ENCODE peak calls at places on chromosome 17, in five cellular contexts. E is mammary epithelial cell, F is H9, U is SK-N-SH, C is endothelial cell. G is an unnamed sample.

GRCh38 chr17:78781339-78782304 is at the start of gene CYTH1:
- DNase-seq in F (peak), E (peak), C (peak), U (peak), G (peak)

GRCh38 chr17:19646788-19647696 is 1.5 kb upstream of the ALDH3A2 start:
- DNase-seq in E (peak), U (no peak), C (no peak), F (peak), G (no peak)

GRCh38 chr17:67779098-67779672 is 46.1 kb upstream of the BPTF start:
- DNase-seq in E (peak), U (peak), F (peak), C (peak), G (peak)

GRCh38 chr17:40290629-40291296 is 3.1 kb downstream of the CDC6 start:
- DNase-seq in C (peak), E (peak), U (peak), F (no peak), G (no peak)

GRCh38 chr17:74332763-74333220 is 6.8 kb downstream of the KIF19 start:
- DNase-seq in C (no peak), F (no peak), E (no peak), U (no peak), G (peak)

GRCh38 chr17:19000531-19001011 is 4.0 kb downstream of the FAM83G start:
- DNase-seq in E (peak), U (peak), F (no peak), C (no peak), G (peak)

GRCh38 chr17:39662551-39663339 is 2.4 kb upstream of the TCAP start:
- DNase-seq in F (peak), C (no peak), U (no peak), E (no peak), G (no peak)

GRCh38 chr17:38444151-38444550 is 15.9 kb downstream of the ARHGAP23 start:
- DNase-seq in U (peak), C (peak), E (peak), F (peak), G (peak)

GRCh38 chr17:1561420-1562177 is 993 bp downstream of the PITPNA start:
- DNase-seq in C (peak), U (peak), E (peak), F (no peak), G (peak)

GRCh38 chr17:64223283-64223682 is 39.8 kb downstream of the TEX2 start:
- DNase-seq in F (no peak), E (no peak), C (no peak), U (no peak), G (no peak)

GRCh38 chr17:45388604-45389325 is 43.9 kb downstream of the ARHGAP27 start:
- DNase-seq in C (no peak), U (no peak), E (peak), F (no peak), G (no peak)

GRCh38 chr17:56099649-56100048 is 53.6 kb upstream of the ANKFN1 start:
- DNase-seq in U (no peak), F (no peak), C (no peak), E (no peak), G (no peak)

GRCh38 chr17:31678431-31678830 is 180.6 kb downstream of the COPRS start:
- DNase-seq in C (no peak), E (no peak), F (peak), U (no peak), G (no peak)

GRCh38 chr17:81871387-81872120 is 417 bp upstream of the ARHGDIA start:
- DNase-seq in C (peak), U (peak), E (peak), F (peak), G (peak)

GRCh38 chr17:82648761-82649474 is 674 bp upstream of the WDR45B start:
- DNase-seq in F (peak), E (no peak), U (peak), C (peak), G (peak)

GRCh38 chr17:7848131-7848579 is 6.7 kb upstream of the TMEM88 start:
- DNase-seq in F (no peak), C (no peak), U (no peak), E (no peak), G (no peak)

GRCh38 chr17:8117980-8118768 is at the start of gene ALOXE3:
- DNase-seq in U (peak), E (peak), F (peak), C (no peak), G (peak)

GRCh38 chr17:64081802-64082799 is 47.8 kb downstream of the ERN1 start:
- DNase-seq in F (no peak), E (peak), U (peak), C (peak), G (no peak)

GRCh38 chr17:74337834-74338500 is 11.9 kb downstream of the KIF19 start:
- DNase-seq in F (no peak), E (no peak), U (peak), C (no peak), G (peak)

GRCh38 chr17:36849871-36850348 is 87.4 kb upstream of the LHX1 start:
- DNase-seq in E (peak), C (peak), U (no peak), F (no peak), G (no peak)

GRCh38 chr17:70629902-70630301 is 460.6 kb downstream of the KCNJ2 start:
- DNase-seq in C (no peak), F (no peak), E (no peak), U (peak), G (no peak)
- TF ChIP-seq CTCF in C (no peak), F (no peak), E (no peak), U (peak), G (no peak)

GRCh38 chr17:17466511-17466910 is 10.3 kb upstream of the MED9 start:
- DNase-seq in F (no peak), C (no peak), E (no peak), U (no peak), G (no peak)
- TF ChIP-seq CTCF in F (no peak), C (no peak), E (no peak), U (no peak), G (no peak)

GRCh38 chr17:58325976-58326468 is 2.6 kb downstream of the TSPOAP1 start:
- DNase-seq in E (no peak), F (no peak), C (no peak), U (peak), G (peak)
- TF ChIP-seq CTCF in E (no peak), F (no peak), C (no peak), U (no peak), G (no peak)

DNA sequence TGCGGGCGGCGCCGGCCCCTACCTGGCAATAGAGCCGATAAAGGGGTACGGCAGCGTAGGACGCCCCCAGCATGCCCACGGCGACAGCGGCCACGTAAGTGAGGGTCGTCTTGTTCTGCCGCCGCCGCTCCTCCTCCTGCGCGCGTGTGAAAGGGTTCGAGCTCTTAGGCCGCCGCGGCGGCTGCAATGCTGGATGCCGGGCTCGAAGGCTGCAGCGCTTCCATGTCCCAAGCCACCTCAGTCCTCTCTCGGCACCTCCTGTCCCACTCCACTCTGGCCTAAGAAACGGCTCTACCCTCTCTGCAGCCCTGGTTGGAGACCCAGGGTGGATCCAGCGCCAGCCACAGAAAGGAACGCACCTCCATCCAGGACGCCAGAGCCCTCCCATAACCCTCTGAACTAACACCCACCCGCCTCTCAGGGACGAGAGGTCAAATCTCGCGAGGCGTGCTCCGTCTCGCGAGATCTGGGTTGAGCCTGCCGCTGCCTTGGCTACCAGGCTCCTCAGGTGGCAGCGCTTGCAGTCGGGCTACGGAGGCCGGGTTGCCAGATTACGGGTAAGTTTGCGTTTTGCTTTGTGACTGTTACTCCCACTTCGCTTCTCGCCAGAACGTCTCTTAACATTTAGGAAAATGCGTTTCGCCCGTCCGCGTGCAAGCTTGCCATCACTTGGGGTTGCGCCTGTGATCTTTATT is at the start of the genes COX11 and STXBP4:
- DNase-seq in F (peak), E (peak), U (peak), C (peak), G (peak)
- TF ChIP-seq CTCF in F (peak), E (no peak), U (peak), C (no peak), G (no peak)

DNA sequence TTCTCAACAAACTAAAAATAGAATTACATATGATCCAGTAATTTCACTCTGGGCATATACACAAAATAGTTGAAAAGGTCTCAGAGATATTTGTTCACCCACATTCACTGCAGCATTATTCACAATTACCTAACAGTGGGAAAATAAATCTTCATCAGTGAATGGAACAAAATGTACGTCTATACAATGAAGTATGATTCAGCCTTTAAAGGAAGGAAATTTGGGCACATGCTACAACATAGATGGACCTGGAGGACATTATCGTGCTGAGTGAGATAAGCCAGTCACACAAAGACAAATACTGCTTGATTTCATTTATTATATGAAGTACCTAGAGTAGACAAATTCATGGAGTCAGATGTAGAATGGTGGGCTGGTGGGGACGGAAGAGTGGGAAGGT is 47.0 kb downstream of the MFSD11 start:
- DNase-seq in U (no peak), E (no peak), C (no peak), F (no peak), G (no peak)
- TF ChIP-seq CTCF in U (no peak), E (no peak), C (no peak), F (no peak), G (no peak)

GRCh38 chr17:17942846-17943245 is 29.4 kb downstream of the TOM1L2 start:
- DNase-seq in U (no peak), C (no peak), F (no peak), E (peak), G (no peak)

GRCh38 chr17:17941015-17941414 is 31.2 kb downstream of the TOM1L2 start:
- DNase-seq in E (no peak), C (no peak), F (no peak), U (no peak), G (no peak)

GRCh38 chr17:17938388-17939107 is 33.7 kb downstream of the TOM1L2 start:
- DNase-seq in F (no peak), C (no peak), U (no peak), E (peak), G (no peak)

GRCh38 chr17:17937958-17938357 is 34.2 kb downstream of the TOM1L2 start:
- DNase-seq in F (no peak), U (no peak), E (no peak), C (no peak), G (no peak)

DNA sequence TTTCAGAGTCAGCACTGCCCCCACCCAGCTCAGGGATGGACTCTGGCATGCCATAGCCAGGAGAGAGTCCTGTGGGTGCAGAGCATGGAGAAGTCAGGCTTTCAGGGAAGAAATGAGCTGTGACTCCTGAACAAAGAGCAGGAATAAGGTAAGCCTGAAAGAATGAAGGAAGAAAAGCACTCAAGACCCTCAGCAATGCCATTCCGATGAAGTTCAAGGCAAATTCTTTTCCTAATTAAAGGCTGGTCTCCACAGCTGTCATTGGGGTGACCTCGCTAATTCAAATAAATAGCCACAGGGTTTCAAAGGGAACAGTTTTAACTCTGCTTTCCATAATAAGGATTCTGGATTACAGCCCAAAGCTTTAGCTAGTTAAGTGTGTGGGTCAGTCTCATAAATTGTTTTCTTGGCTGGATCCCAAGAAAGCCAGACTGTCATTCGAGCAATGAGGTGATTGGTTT is 31.7 kb downstream of the TOM1L2 start:
- DNase-seq in U (peak), E (no peak), F (no peak), C (no peak), G (no peak)
- TF ChIP-seq CTCF in U (no peak), E (no peak), F (no peak), C (no peak), G (no peak)

DNA sequence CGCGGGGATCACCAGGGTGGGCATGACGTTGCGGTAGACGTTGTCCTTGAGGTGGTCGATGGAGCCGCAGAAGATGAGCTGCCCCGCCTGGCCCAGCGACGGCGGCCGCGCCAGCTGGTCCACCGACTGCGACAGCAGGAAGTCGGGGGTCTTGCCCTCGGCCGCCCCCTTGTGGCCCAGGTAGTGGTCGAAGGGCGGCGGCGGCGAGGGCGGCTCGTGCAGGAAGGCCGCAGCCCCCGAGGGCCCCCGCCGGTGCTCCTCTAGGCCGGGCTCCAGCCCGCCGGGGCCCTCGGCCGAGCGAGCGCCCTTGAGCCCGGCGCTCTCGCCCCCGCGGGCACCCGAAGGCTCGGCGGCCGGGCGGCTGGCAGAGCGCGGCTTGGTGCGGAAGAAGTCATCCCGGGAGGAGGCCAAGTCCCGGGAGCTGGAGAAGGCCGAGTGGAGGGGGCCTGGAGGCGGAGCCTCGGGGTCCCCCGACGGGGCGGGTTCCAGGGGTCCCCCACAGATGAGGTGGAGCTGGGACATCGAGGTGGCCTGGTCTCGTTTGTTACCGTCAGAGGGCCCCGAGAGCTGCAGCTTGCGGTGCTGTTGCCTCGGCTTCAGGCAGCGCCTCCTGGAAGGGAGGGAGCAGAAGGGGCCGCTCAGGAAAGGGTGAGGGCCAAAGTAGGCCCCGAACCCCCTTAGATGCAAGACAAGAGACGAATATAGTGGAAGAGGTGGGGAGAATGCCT is 8.9 kb downstream of the FAM171A2 start:
- DNase-seq in F (peak), U (no peak), E (no peak), C (peak), G (peak)
- TF ChIP-seq CTCF in F (peak), U (no peak), E (peak), C (peak), G (peak)